ENCODE peak calls at places on chromosomes 7 and 10, in eight cellular contexts. One of them, this sample, is unnamed.
A peak's percentile ranks its signal among the peaks of the same experiment; 100 is the strongest.

GRCh38 chr7:131699323-131699722 is 142.9 kb upstream of the PODXL start:
- DNase-seq in AG09319: no peak
- DNase-seq in GM10248: no peak
- DNase-seq in fibroblast of the aortic adventitia: no peak
- DNase-seq in breast epithelium: no peak
- DNase-seq in thoracic aorta: no peak
- DNase-seq in epithelial cell of esophagus: no peak
- DNase-seq in lower lobe of right lung: no peak
- DNase-seq in this sample: no peak

GRCh38 chr10:3624367-3624766 is 160.6 kb downstream of the KLF6 start:
- DNase-seq in breast epithelium: no peak
- DNase-seq in AG09319: no peak
- DNase-seq in GM10248: no peak
- DNase-seq in lower lobe of right lung: no peak
- DNase-seq in fibroblast of the aortic adventitia: peak; percentile 20
- DNase-seq in thoracic aorta: peak; percentile 12
- DNase-seq in epithelial cell of esophagus: peak; percentile 78
- DNase-seq in this sample: peak; percentile 44

GRCh38 chr7:112995091-112995824 is 91.4 kb downstream of the GPR85 start:
- DNase-seq in AG09319: peak; percentile 23
- DNase-seq in thoracic aorta: no peak
- DNase-seq in lower lobe of right lung: no peak
- DNase-seq in epithelial cell of esophagus: peak; percentile 55
- DNase-seq in breast epithelium: no peak
- DNase-seq in GM10248: no peak
- DNase-seq in fibroblast of the aortic adventitia: peak; percentile 86
- DNase-seq in this sample: no peak

GRCh38 chr7:151286148-151286547 is 37.7 kb upstream of the SMARCD3 start:
- DNase-seq in GM10248: no peak
- DNase-seq in fibroblast of the aortic adventitia: peak; percentile 25
- DNase-seq in breast epithelium: no peak
- DNase-seq in thoracic aorta: no peak
- DNase-seq in epithelial cell of esophagus: no peak
- DNase-seq in lower lobe of right lung: no peak
- DNase-seq in AG09319: no peak
- DNase-seq in this sample: no peak

GRCh38 chr7:36795451-36796021 is 71.2 kb upstream of the AOAH start:
- DNase-seq in thoracic aorta: no peak
- DNase-seq in GM10248: no peak
- DNase-seq in epithelial cell of esophagus: peak; percentile 83
- DNase-seq in AG09319: no peak
- DNase-seq in fibroblast of the aortic adventitia: no peak
- DNase-seq in lower lobe of right lung: no peak
- DNase-seq in breast epithelium: no peak
- DNase-seq in this sample: peak; percentile 85

GRCh38 chr7:120645976-120646375 is 212.0 kb downstream of the TSPAN12 start:
- DNase-seq in breast epithelium: no peak
- DNase-seq in thoracic aorta: no peak
- DNase-seq in lower lobe of right lung: no peak
- DNase-seq in fibroblast of the aortic adventitia: no peak
- DNase-seq in AG09319: no peak
- DNase-seq in GM10248: no peak
- DNase-seq in epithelial cell of esophagus: no peak
- DNase-seq in this sample: no peak

GRCh38 chr7:22630069-22630468 is 96.9 kb upstream of the IL6 start:
- DNase-seq in epithelial cell of esophagus: no peak
- DNase-seq in fibroblast of the aortic adventitia: no peak
- DNase-seq in AG09319: no peak
- DNase-seq in thoracic aorta: no peak
- DNase-seq in breast epithelium: no peak
- DNase-seq in GM10248: no peak
- DNase-seq in lower lobe of right lung: no peak
- DNase-seq in this sample: no peak

GRCh38 chr10:6416892-6417512 is 163.1 kb downstream of the PRKCQ start:
- DNase-seq in epithelial cell of esophagus: peak; percentile 59
- DNase-seq in fibroblast of the aortic adventitia: peak; percentile 62
- DNase-seq in lower lobe of right lung: no peak
- DNase-seq in GM10248: peak; percentile 47
- DNase-seq in AG09319: no peak
- DNase-seq in breast epithelium: no peak
- DNase-seq in thoracic aorta: no peak
- DNase-seq in this sample: peak; percentile 62

GRCh38 chr7:139915864-139916716 is 87.0 kb downstream of the TBXAS1 start:
- DNase-seq in lower lobe of right lung: no peak
- DNase-seq in thoracic aorta: peak; percentile 13
- DNase-seq in fibroblast of the aortic adventitia: peak; percentile 99
- DNase-seq in AG09319: peak; percentile 81
- DNase-seq in breast epithelium: no peak
- DNase-seq in GM10248: peak; percentile 77
- DNase-seq in epithelial cell of esophagus: peak; percentile 97
- DNase-seq in this sample: peak; percentile 100

GRCh38 chr10:51759896-51760534 is 60.6 kb upstream of the CSTF2T start:
- DNase-seq in lower lobe of right lung: no peak
- DNase-seq in epithelial cell of esophagus: no peak
- DNase-seq in breast epithelium: no peak
- DNase-seq in fibroblast of the aortic adventitia: peak; percentile 33
- DNase-seq in thoracic aorta: no peak
- DNase-seq in GM10248: no peak
- DNase-seq in AG09319: no peak
- DNase-seq in this sample: no peak

GRCh38 chr7:19026888-19027287 is 90.5 kb downstream of the TWIST1 start:
- DNase-seq in breast epithelium: no peak
- DNase-seq in fibroblast of the aortic adventitia: peak; percentile 30
- DNase-seq in GM10248: no peak
- DNase-seq in AG09319: no peak
- DNase-seq in thoracic aorta: no peak
- DNase-seq in lower lobe of right lung: no peak
- DNase-seq in epithelial cell of esophagus: peak; percentile 79
- DNase-seq in this sample: peak; percentile 88

GRCh38 chr7:17506090-17506489 is 207.6 kb downstream of the AHR start:
- DNase-seq in breast epithelium: no peak
- DNase-seq in fibroblast of the aortic adventitia: peak; percentile 75
- DNase-seq in AG09319: no peak
- DNase-seq in lower lobe of right lung: no peak
- DNase-seq in thoracic aorta: no peak
- DNase-seq in epithelial cell of esophagus: no peak
- DNase-seq in GM10248: peak; percentile 23
- DNase-seq in this sample: peak; percentile 40

GRCh38 chr7:39248693-39249090 is 271.0 kb downstream of the POU6F2 start:
- DNase-seq in AG09319: no peak
- DNase-seq in thoracic aorta: no peak
- DNase-seq in lower lobe of right lung: no peak
- DNase-seq in epithelial cell of esophagus: no peak
- DNase-seq in GM10248: no peak
- DNase-seq in breast epithelium: no peak
- DNase-seq in fibroblast of the aortic adventitia: no peak
- DNase-seq in this sample: no peak

GRCh38 chr7:17412883-17413282 is 114.4 kb downstream of the AHR start:
- DNase-seq in breast epithelium: no peak
- DNase-seq in thoracic aorta: no peak
- DNase-seq in lower lobe of right lung: no peak
- DNase-seq in fibroblast of the aortic adventitia: no peak
- DNase-seq in epithelial cell of esophagus: no peak
- DNase-seq in GM10248: no peak
- DNase-seq in AG09319: no peak
- DNase-seq in this sample: no peak

GRCh38 chr10:30160431-30160982 is 101.1 kb upstream of the JCAD start:
- DNase-seq in fibroblast of the aortic adventitia: no peak
- DNase-seq in thoracic aorta: no peak
- DNase-seq in AG09319: no peak
- DNase-seq in breast epithelium: no peak
- DNase-seq in GM10248: no peak
- DNase-seq in epithelial cell of esophagus: no peak
- DNase-seq in lower lobe of right lung: no peak
- DNase-seq in this sample: no peak

GRCh38 chr7:150368884-150369739 is 490 bp downstream of the REPIN1 start:
- DNase-seq in AG09319: no peak
- DNase-seq in breast epithelium: peak; percentile 67
- DNase-seq in thoracic aorta: no peak
- DNase-seq in lower lobe of right lung: peak; percentile 75
- DNase-seq in GM10248: peak; percentile 64
- DNase-seq in fibroblast of the aortic adventitia: peak; percentile 59
- DNase-seq in epithelial cell of esophagus: peak; percentile 13
- DNase-seq in this sample: no peak

GRCh38 chr10:52283174-52283573 is 30.9 kb upstream of the DKK1 start:
- DNase-seq in GM10248: no peak
- DNase-seq in AG09319: no peak
- DNase-seq in fibroblast of the aortic adventitia: no peak
- DNase-seq in epithelial cell of esophagus: peak; percentile 31
- DNase-seq in lower lobe of right lung: no peak
- DNase-seq in thoracic aorta: no peak
- DNase-seq in breast epithelium: no peak
- DNase-seq in this sample: peak; percentile 55

GRCh38 chr7:26035552-26035951 is 116.4 kb upstream of the NFE2L3 start:
- DNase-seq in fibroblast of the aortic adventitia: no peak
- DNase-seq in lower lobe of right lung: no peak
- DNase-seq in thoracic aorta: no peak
- DNase-seq in breast epithelium: no peak
- DNase-seq in epithelial cell of esophagus: no peak
- DNase-seq in GM10248: no peak
- DNase-seq in AG09319: no peak
- DNase-seq in this sample: no peak

GRCh38 chr7:69434350-69434749 is 163.9 kb upstream of the AUTS2 start:
- DNase-seq in lower lobe of right lung: no peak
- DNase-seq in epithelial cell of esophagus: no peak
- DNase-seq in thoracic aorta: no peak
- DNase-seq in GM10248: no peak
- DNase-seq in fibroblast of the aortic adventitia: no peak
- DNase-seq in AG09319: no peak
- DNase-seq in breast epithelium: no peak
- DNase-seq in this sample: no peak

GRCh38 chr7:105637755-105638154 is 56.5 kb upstream of the EFCAB10 start:
- DNase-seq in epithelial cell of esophagus: peak; percentile 4
- DNase-seq in AG09319: no peak
- DNase-seq in breast epithelium: no peak
- DNase-seq in GM10248: no peak
- DNase-seq in thoracic aorta: no peak
- DNase-seq in fibroblast of the aortic adventitia: no peak
- DNase-seq in lower lobe of right lung: no peak
- DNase-seq in this sample: peak; percentile 30

GRCh38 chr10:50310560-50311174 is 59.4 kb upstream of the ASAH2 start:
- DNase-seq in breast epithelium: no peak
- DNase-seq in epithelial cell of esophagus: peak; percentile 43
- DNase-seq in lower lobe of right lung: no peak
- DNase-seq in AG09319: no peak
- DNase-seq in GM10248: no peak
- DNase-seq in thoracic aorta: no peak
- DNase-seq in fibroblast of the aortic adventitia: no peak
- DNase-seq in this sample: peak; percentile 10

DNA sequence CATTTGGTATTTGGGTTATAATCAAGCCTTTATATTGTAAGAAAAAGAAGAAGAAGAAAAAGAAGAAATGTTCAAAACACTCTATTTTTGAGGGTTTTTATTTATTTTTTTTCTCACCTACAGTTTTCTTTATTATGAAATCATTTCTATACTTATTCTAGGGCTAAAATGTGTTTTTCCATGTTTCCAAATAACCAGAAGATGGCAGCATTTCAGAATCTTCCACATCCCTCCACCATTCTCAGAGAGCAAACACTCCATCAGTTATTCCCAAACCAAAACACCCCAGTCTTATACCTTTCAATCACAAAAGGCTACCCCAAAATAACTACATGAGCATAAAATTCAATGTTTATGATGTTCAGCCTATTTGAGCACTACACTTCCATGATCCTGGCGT is 38.7 kb upstream of the PPP1R17 start:
- DNase-seq in lower lobe of right lung: no peak
- DNase-seq in thoracic aorta: no peak
- DNase-seq in GM10248: no peak
- DNase-seq in fibroblast of the aortic adventitia: no peak
- DNase-seq in AG09319: no peak
- DNase-seq in breast epithelium: no peak
- DNase-seq in epithelial cell of esophagus: peak; percentile 17
- DNase-seq in this sample: no peak
- TF ChIP-seq CTCF in lower lobe of right lung: peak; percentile 18
- TF ChIP-seq CTCF in thoracic aorta: no peak
- TF ChIP-seq CTCF in GM10248: no peak
- TF ChIP-seq CTCF in fibroblast of the aortic adventitia: peak; percentile 5
- TF ChIP-seq CTCF in AG09319: no peak
- TF ChIP-seq CTCF in breast epithelium: no peak
- TF ChIP-seq CTCF in epithelial cell of esophagus: peak; percentile 37
- TF ChIP-seq CTCF in this sample: no peak

GRCh38 chr7:42639930-42640329 is 271.9 kb downstream of the C7orf25 start:
- DNase-seq in breast epithelium: no peak
- DNase-seq in AG09319: no peak
- DNase-seq in thoracic aorta: no peak
- DNase-seq in lower lobe of right lung: no peak
- DNase-seq in fibroblast of the aortic adventitia: no peak
- DNase-seq in epithelial cell of esophagus: no peak
- DNase-seq in GM10248: no peak
- DNase-seq in this sample: no peak
- TF ChIP-seq CTCF in breast epithelium: no peak
- TF ChIP-seq CTCF in AG09319: peak; percentile 56
- TF ChIP-seq CTCF in thoracic aorta: no peak
- TF ChIP-seq CTCF in lower lobe of right lung: no peak
- TF ChIP-seq CTCF in fibroblast of the aortic adventitia: no peak
- TF ChIP-seq CTCF in epithelial cell of esophagus: no peak
- TF ChIP-seq CTCF in GM10248: no peak
- TF ChIP-seq CTCF in this sample: peak; percentile 23

GRCh38 chr10:16989826-16990293 is 139.8 kb downstream of the CUBN start:
- DNase-seq in epithelial cell of esophagus: no peak
- DNase-seq in fibroblast of the aortic adventitia: no peak
- DNase-seq in GM10248: no peak
- DNase-seq in lower lobe of right lung: no peak
- DNase-seq in breast epithelium: no peak
- DNase-seq in thoracic aorta: no peak
- DNase-seq in AG09319: no peak
- DNase-seq in this sample: no peak
- TF ChIP-seq CTCF in epithelial cell of esophagus: no peak
- TF ChIP-seq CTCF in fibroblast of the aortic adventitia: no peak
- TF ChIP-seq CTCF in GM10248: no peak
- TF ChIP-seq CTCF in lower lobe of right lung: no peak
- TF ChIP-seq CTCF in breast epithelium: no peak
- TF ChIP-seq CTCF in thoracic aorta: no peak
- TF ChIP-seq CTCF in AG09319: no peak
- TF ChIP-seq CTCF in this sample: no peak

DNA sequence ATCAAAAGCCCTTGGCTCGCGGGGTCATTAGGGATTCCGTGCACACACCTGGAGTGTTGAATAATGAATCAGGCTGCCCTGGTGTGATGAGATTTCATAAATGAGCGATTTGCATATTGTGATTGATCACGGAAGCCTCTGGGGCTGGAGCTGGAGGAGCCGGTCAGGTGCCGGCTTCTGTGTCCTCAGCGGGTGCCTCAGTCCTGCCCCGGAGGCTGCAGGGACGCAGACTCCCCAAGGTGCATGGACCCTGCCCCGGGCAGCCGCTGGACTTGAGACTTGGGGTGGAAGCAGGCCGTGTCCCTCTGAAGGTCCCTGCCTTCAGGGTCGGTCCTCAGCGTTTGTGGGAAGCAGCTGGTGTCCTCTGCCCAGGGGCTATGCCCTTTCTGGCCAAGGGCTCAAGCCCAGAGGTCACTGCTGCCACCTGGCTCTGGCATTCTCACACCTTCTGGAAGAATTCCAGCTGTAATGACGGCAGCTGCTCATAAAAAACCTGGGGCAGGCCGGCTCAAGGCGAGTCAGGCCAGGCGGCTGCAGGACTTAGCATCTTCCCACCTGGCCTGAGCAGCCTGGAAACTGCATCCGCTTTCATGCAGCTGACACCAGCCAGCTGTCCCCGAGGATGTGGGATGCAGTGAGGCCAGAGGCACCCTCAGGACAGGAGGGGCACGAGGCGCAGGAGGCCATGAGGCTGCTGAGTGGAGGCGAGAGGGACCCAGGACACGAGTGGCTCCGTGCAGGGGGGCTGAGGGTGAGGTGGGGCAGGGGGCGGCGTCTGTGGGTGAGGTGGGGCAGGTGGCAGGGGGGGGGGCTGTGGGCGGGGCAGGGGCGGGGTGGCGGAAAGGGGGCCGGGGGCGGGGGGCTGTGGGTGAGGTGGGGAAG is 47.7 kb upstream of the ADGRA1 start:
- DNase-seq in thoracic aorta: no peak
- DNase-seq in epithelial cell of esophagus: no peak
- DNase-seq in fibroblast of the aortic adventitia: no peak
- DNase-seq in GM10248: no peak
- DNase-seq in breast epithelium: no peak
- DNase-seq in lower lobe of right lung: no peak
- DNase-seq in AG09319: no peak
- DNase-seq in this sample: no peak
- TF ChIP-seq CTCF in thoracic aorta: no peak
- TF ChIP-seq CTCF in epithelial cell of esophagus: no peak
- TF ChIP-seq CTCF in fibroblast of the aortic adventitia: no peak
- TF ChIP-seq CTCF in GM10248: no peak
- TF ChIP-seq CTCF in breast epithelium: no peak
- TF ChIP-seq CTCF in lower lobe of right lung: no peak
- TF ChIP-seq CTCF in AG09319: no peak
- TF ChIP-seq CTCF in this sample: no peak

This sample was measured in bronchial epithelial cell.